ENCODE peak calls at places on chromosomes 4 and X, in nine cellular contexts. S, V, Z, F, W, I, J, Y and H are unnamed samples.

GRCh38 chr4:84159767-84160166 is 339.3 kb downstream of the NKX6-1 start:
- DNase-seq in S (peak; percentile 79), V (no peak), Z (peak; percentile 86), F (peak; percentile 24), W (no peak), I (peak; percentile 83), J (no peak), Y (no peak), H (peak; percentile 8)

GRCh38 chrX:13761606-13762005 is 27.1 kb downstream of the OFD1 start:
- DNase-seq in S (no peak), V (no peak), Z (peak; percentile 69), F (no peak), W (no peak), I (no peak), J (no peak), Y (no peak), H (no peak)

GRCh38 chr4:164997324-164997723 is 19.9 kb upstream of the TRIM61 start:
- DNase-seq in S (no peak), V (no peak), Z (no peak), F (no peak), W (no peak), I (no peak), J (no peak), Y (no peak), H (peak; percentile 45)

GRCh38 chr4:137601924-137602323 is 69.6 kb upstream of the PCDH18 start:
- DNase-seq in S (no peak), V (peak; percentile 15), Z (no peak), F (no peak), W (no peak), I (no peak), J (no peak), Y (no peak), H (no peak)

GRCh38 chr4:174314770-174315169 is 31.1 kb downstream of the CEP44 start:
- DNase-seq in S (no peak), V (peak; percentile 71), Z (peak; percentile 77), F (peak; percentile 42), W (no peak), I (no peak), J (peak; percentile 4), Y (no peak), H (peak; percentile 58)

GRCh38 chr4:25970691-25971427 is 56.8 kb downstream of the SMIM20 start:
- DNase-seq in S (peak; percentile 69), V (peak; percentile 36), Z (peak; percentile 58), F (peak; percentile 33), W (no peak), I (no peak), J (no peak), Y (no peak), H (no peak)

GRCh38 chrX:30576881-30577280 is 685 bp downstream of the TASL start:
- DNase-seq in S (no peak), V (no peak), Z (no peak), F (no peak), W (no peak), I (no peak), J (no peak), Y (no peak), H (no peak)

GRCh38 chrX:127306262-127306661 is 486.7 kb downstream of the PRR32 start:
- DNase-seq in S (no peak), V (no peak), Z (no peak), F (no peak), W (no peak), I (no peak), J (no peak), Y (no peak), H (no peak)

GRCh38 chrX:40037367-40037766 is 60.4 kb downstream of the BCOR start:
- DNase-seq in S (no peak), V (no peak), Z (no peak), F (no peak), W (no peak), I (no peak), J (no peak), Y (no peak), H (no peak)

GRCh38 chr4:67161311-67161710 is 384.0 kb downstream of the CENPC start:
- DNase-seq in S (no peak), V (no peak), Z (no peak), F (no peak), W (no peak), I (no peak), J (no peak), Y (no peak), H (no peak)

GRCh38 chr4:40238008-40238699 is 41.3 kb downstream of the RHOH start:
- DNase-seq in S (no peak), V (no peak), Z (no peak), F (no peak), W (no peak), I (no peak), J (no peak), Y (no peak), H (no peak)

GRCh38 chr4:84529169-84529751 is 30.2 kb upstream of the NKX6-1 start:
- DNase-seq in S (peak; percentile 56), V (no peak), Z (no peak), F (no peak), W (no peak), I (peak; percentile 57), J (no peak), Y (no peak), H (peak; percentile 38)

DNA sequence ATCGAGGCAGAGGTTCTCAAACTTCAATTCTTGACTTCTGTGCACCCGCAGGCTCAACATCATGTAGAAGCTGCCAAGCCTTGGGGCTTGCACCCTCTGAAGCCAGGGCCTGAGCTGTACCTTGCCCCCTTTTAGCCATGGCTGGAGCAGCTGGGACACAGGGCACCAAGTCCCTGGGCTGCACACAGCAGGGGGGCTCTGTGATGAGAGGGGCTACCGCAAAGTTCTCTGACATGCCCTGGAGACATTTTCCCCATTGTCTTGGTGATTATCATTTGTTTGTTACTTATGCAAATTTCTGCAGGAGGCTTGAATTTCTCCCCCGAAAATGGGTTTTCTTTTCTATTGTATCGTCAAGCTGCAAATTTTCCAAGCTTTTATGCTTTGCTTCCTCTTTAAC is 4.9 kb upstream of the MAGEB17 start:
- DNase-seq in S (no peak), V (no peak), Z (peak; percentile 80), F (no peak), W (no peak), I (no peak), J (no peak), Y (no peak), H (no peak)
- H3K27ac ChIP-seq in S (no peak overlapping the region), V (no peak overlapping the region), Z (no peak overlapping the region), F (no peak overlapping the region), W (no peak overlapping the region), I (no peak overlapping the region), J (no peak overlapping the region), Y (no peak overlapping the region), H (no peak overlapping the region)

DNA sequence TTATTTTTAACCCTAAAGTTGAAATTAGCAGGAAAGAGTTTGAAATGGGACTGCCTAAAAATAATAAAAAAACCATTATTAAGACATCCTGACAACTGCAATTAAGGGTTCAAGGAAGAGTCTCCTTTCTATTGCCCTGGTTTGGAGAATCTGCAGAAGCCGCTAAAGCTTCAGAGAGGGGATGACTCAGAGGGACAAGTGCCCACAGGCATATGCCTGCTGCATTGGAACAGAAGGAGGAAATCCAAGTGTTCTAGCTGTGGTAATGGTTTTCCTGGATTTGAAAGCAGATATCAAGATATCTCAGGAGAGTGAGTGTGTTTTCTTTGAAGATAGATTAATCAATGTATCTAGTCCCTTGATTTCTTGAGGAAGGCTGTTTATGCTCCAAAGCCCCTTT is 235.1 kb upstream of the TAPT1 start:
- DNase-seq in S (no peak), V (peak; percentile 37), Z (no peak), F (no peak), W (no peak), I (no peak), J (no peak), Y (no peak), H (peak; percentile 34)
- TF ChIP-seq CTCF in S (no peak), V (no peak), Z (no peak), F (no peak), W (no peak), I (no peak), J (no peak), Y (no peak), H (no peak)

GRCh38 chr4:140014284-140014683 is 139.7 kb downstream of the MAML3 start:
- DNase-seq in S (no peak), V (peak; percentile 24), Z (no peak), F (no peak), W (no peak), I (no peak), J (no peak), Y (no peak), H (no peak)

GRCh38 chr4:140018931-140019618 is 134.9 kb downstream of the MAML3 start:
- DNase-seq in S (no peak), V (no peak), Z (no peak), F (no peak), W (no peak), I (no peak), J (peak; percentile 60), Y (no peak), H (no peak)

GRCh38 chr4:140025470-140025869 is 128.5 kb downstream of the MAML3 start:
- DNase-seq in S (no peak), V (no peak), Z (no peak), F (no peak), W (no peak), I (no peak), J (no peak), Y (no peak), H (no peak)

GRCh38 chr4:140020457-140021361 is 133.3 kb downstream of the MAML3 start:
- DNase-seq in S (no peak), V (peak; percentile 13), Z (no peak), F (no peak), W (no peak), I (no peak), J (no peak), Y (no peak), H (no peak)

GRCh38 chr4:140019619-140020367 is 134.2 kb downstream of the MAML3 start:
- DNase-seq in S (no peak), V (no peak), Z (no peak), F (no peak), W (no peak), I (no peak), J (no peak), Y (no peak), H (no peak)
- H3K4me3 ChIP-seq in S (no peak overlapping the region), V (no peak overlapping the region), Z (peak overlapping the region; percentile 60), F (no peak overlapping the region), W (no peak overlapping the region), I (no peak overlapping the region), J (no peak overlapping the region), Y (peak overlapping the region; percentile 21), H (no peak overlapping the region)

GRCh38 chrX:70479970-70480659 is 35.5 kb downstream of the DLG3 start:
- DNase-seq in S (peak; percentile 45), V (no peak), Z (peak; percentile 58), F (peak; percentile 29), W (peak; percentile 54), I (peak; percentile 17), J (no peak), Y (no peak), H (no peak)

GRCh38 chrX:70481424-70481823 is 36.8 kb downstream of the DLG3 start:
- DNase-seq in S (peak; percentile 66), V (no peak), Z (no peak), F (no peak), W (no peak), I (peak; percentile 13), J (no peak), Y (no peak), H (no peak)

GRCh38 chrX:70481871-70482270 is 37.2 kb downstream of the DLG3 start:
- DNase-seq in S (no peak), V (no peak), Z (no peak), F (no peak), W (no peak), I (no peak), J (no peak), Y (no peak), H (no peak)

GRCh38 chrX:70479197-70479969 is 34.7 kb downstream of the DLG3 start:
- DNase-seq in S (no peak), V (peak; percentile 68), Z (no peak), F (peak; percentile 54), W (no peak), I (no peak), J (peak; percentile 20), Y (no peak), H (no peak)

GRCh38 chrX:70480660-70481018 is 36.0 kb downstream of the DLG3 start:
- DNase-seq in S (no peak), V (peak; percentile 23), Z (no peak), F (peak; percentile 20), W (peak; percentile 62), I (peak; percentile 77), J (no peak), Y (no peak), H (no peak)
- H3K27ac ChIP-seq in S (peak overlapping the region; percentile 87), V (peak overlapping the region; percentile 95), Z (no peak overlapping the region), F (peak overlapping the region; percentile 91), W (peak overlapping the region; percentile 58), I (peak overlapping the region; percentile 86), J (no peak overlapping the region), Y (no peak overlapping the region), H (no peak overlapping the region)